ENCODE peak calls at places on chromosomes 6 and 20, in six cellular contexts. W, V, R, D, A and X are unnamed samples. For H3K27me3, the result is how much of the 10 kb centered on the place peaks cover.

GRCh38 chr6:163164175-163164900 is 250.2 kb upstream of the QKI start:
- DNase-seq in W (no peak), V (no peak), R (no peak), D (no peak), A (no peak), X (no peak)

GRCh38 chr20:40488401-40488800 is 200.6 kb downstream of the MAFB start:
- DNase-seq in R (no peak), V (no peak), W (no peak), D (no peak), A (no peak), X (no peak)

GRCh38 chr6:92577077-92577719 is 842.2 kb downstream of the EPHA7 start:
- DNase-seq in V (no peak), A (no peak), R (no peak), D (no peak), W (no peak), X (no peak)

GRCh38 chr20:41080866-41081265 is 52.2 kb downstream of the TOP1 start:
- DNase-seq in V (no peak), A (no peak), D (no peak), R (no peak), W (no peak), X (no peak)

GRCh38 chr20:7272512-7272911 is 505.0 kb downstream of the BMP2 start:
- DNase-seq in V (no peak), D (no peak), R (no peak), A (no peak), W (no peak), X (no peak)

GRCh38 chr6:140319209-140319608 is 944.8 kb upstream of the CITED2 start:
- DNase-seq in R (no peak), A (peak), V (no peak), D (no peak), W (no peak), X (no peak)

GRCh38 chr20:37922016-37922415 is 19.1 kb downstream of the VSTM2L start:
- DNase-seq in V (no peak), D (no peak), A (peak), W (no peak), R (no peak), X (no peak)

GRCh38 chr6:35238843-35239289 is 20.7 kb upstream of the ZNF76 start:
- DNase-seq in A (no peak), R (peak), D (no peak), W (peak), V (peak), X (no peak)

GRCh38 chr20:25049261-25050060 is 8.5 kb downstream of the ACSS1 start:
- DNase-seq in A (no peak), V (peak), D (no peak), R (no peak), W (no peak), X (no peak)

GRCh38 chr20:9087531-9088217 is 18.8 kb downstream of the PLCB4 start:
- DNase-seq in A (no peak), R (no peak), D (no peak), W (peak), V (no peak), X (no peak)

GRCh38 chr6:56400273-56400672 is 152.9 kb upstream of the COL21A1 start:
- DNase-seq in D (no peak), R (no peak), A (no peak), W (no peak), V (no peak), X (no peak)

DNA sequence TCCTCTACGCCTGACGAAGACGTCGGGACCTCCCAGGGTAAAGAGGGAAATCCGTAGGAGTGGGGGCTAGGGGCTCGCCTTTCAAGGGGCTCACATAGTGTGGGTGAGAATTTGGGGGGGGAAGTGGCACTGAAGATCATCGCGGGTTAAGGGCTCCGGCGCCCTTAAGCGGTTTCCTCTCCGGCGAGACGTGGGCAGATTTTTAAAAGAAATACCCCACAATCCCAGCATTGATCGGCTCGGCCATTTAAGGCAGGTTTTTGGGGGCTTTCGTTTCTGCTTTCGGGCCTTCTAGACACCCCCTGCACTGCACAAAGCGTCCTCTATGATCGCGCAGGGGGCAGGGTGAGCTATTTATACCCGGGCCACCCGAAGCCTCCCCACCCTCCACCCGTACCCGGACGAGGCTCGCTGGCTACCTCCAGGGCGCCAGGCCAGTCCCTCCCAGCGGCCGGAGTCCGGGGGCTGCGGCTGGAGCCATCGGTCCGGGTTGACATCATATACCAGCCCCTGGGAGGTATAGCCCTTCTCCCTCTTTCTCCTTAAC is 1.2 kb downstream of the NKX2-2 start:
- DNase-seq in D (no peak), R (no peak), W (no peak), A (no peak), V (no peak), X (no peak)
- H3K27me3 ChIP-seq in D (under half), R (half or more), W (half or more), A (under half), V (half or more), X (half or more)

DNA sequence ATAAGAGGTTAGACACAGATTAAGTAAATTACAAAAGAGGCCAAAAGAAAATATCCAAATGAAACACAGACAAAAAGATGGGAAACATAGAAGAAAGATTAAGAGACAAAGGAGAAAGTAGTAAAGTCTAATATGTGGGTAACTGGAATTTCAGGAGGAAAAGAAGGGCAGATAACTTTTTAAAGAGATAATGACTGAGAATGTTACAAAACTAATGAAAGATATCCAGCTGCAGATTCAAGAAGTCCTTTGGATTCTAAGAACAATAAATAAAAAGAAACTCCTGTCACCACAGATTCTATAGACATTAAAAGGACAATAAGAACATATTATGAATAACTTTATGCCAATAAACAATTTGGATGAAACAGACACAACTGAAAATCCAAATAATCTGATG is 90.1 kb downstream of the WASF1 start:
- DNase-seq in A (no peak), V (no peak), R (no peak), W (no peak), D (no peak), X (no peak)
- H3K4me3 ChIP-seq in A (no peak), V (no peak), R (no peak), W (no peak), D (no peak), X (no peak)

GRCh38 chr6:147504848-147505247 is 3.6 kb upstream of the SAMD5 start:
- DNase-seq in W (no peak), V (no peak), D (no peak), A (no peak), R (no peak), X (no peak)
- H3K27me3 ChIP-seq in W (under half), V (under half), D (under half), A (under half), R (half or more), X (under half)

GRCh38 chr20:6051505-6051904 is 2.4 kb downstream of the LRRN4 start:
- DNase-seq in R (no peak), D (no peak), W (no peak), V (no peak), A (no peak), X (no peak)
- H3K4me3 ChIP-seq in R (peak), D (no peak), W (no peak), V (no peak), A (no peak), X (no peak)

GRCh38 chr6:170096191-170096802 is 194.6 kb downstream of the DLL1 start:
- DNase-seq in D (no peak), R (no peak), V (peak), A (no peak), W (peak), X (no peak)

GRCh38 chr6:170097505-170098427 is 193.1 kb downstream of the DLL1 start:
- DNase-seq in W (no peak), R (no peak), V (peak), A (no peak), D (no peak), X (no peak)

GRCh38 chr6:170098428-170099170 is 192.3 kb downstream of the DLL1 start:
- DNase-seq in W (no peak), V (peak), A (no peak), R (no peak), D (no peak), X (no peak)

GRCh38 chr6:170095273-170095976 is 195.5 kb downstream of the DLL1 start:
- DNase-seq in R (no peak), D (no peak), W (no peak), A (no peak), V (peak), X (no peak)

DNA sequence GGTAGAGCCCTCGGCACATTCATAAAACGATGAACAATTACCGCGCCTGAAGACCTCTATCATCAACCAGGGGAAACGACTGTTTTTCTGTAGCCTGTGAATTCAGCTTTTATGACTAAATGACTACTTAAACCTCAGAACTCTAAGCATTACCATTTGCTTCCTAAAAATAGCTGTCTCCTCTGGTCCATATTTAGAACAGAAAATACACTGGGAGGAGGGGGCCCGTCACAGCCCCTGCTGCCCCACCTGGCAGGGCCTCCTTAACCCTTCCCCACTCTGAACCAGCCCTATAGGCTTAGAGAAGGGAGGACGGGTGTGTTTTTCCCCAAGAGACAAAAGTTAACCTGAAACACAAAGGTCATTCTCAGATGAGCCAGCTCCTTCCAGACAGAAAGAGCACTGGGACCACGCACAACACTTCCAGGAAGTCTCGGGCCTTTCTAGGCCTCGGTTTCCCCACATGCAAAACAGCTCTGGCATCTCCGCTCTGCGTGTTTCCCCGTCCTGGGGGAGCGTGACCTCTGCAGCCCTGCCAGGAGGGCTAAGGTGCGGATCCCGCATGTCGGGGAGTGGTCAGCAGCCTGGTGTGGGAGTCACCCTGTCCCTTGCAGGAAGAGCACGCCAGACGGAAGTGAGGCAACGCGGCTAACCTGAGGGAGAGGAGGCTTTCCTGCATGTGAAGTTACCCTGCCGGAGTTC is 193.9 kb downstream of the DLL1 start:
- DNase-seq in R (no peak), W (no peak), V (peak), A (no peak), D (no peak), X (no peak)
- H3K27me3 ChIP-seq in R (under half), W (under half), V (under half), A (under half), D (under half), X (under half)

GRCh38 chr6:53641348-53641747 is 24.2 kb downstream of the KLHL31 start:
- DNase-seq in V (no peak), R (no peak), A (no peak), D (no peak), W (no peak), X (no peak)
- H3K4me3 ChIP-seq in V (no peak), R (no peak), A (no peak), D (no peak), W (no peak), X (no peak)

GRCh38 chr20:58837717-58838116 is 13.0 kb downstream of the GNAS-AS1 start:
- DNase-seq in R (no peak), D (no peak), W (no peak), A (no peak), V (no peak), X (no peak)

GRCh38 chr20:58839991-58840747 is 10.5 kb downstream of the GNAS-AS1 start:
- DNase-seq in R (no peak), D (no peak), W (no peak), A (no peak), V (no peak), X (no peak)

GRCh38 chr20:58838174-58838573 is 12.5 kb downstream of the GNAS-AS1 start:
- DNase-seq in W (no peak), R (no peak), D (no peak), A (no peak), V (no peak), X (no peak)

GRCh38 chr20:58840816-58841538 is 9.7 kb downstream of the GNAS-AS1 start:
- DNase-seq in V (no peak), W (no peak), D (no peak), R (no peak), A (peak), X (no peak)

DNA sequence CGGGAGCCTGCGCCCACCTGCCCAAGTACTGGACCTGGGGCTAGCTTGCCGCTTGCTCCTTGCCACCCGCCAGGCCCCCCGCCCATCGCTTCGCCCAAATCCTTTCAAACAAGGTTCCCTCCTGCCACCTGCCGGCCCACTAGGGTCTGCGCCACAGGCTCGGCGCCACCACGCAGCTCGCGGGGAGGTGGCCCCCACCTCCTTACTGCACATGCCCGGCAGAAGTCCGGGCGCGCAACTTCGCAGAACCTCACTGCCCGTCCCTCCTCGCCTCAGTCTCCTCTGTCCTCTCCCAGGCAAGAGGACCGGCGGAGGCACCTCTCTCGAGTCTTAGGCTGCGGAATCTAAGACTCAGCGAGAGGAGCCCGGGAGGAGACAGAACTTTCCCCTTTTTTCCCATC is 11.2 kb downstream of the GNAS-AS1 start:
- DNase-seq in R (no peak), W (peak), D (peak), V (no peak), A (peak), X (peak)
- H3K27me3 ChIP-seq in R (half or more), W (under half), D (under half), V (half or more), A (under half), X (under half)

DNA sequence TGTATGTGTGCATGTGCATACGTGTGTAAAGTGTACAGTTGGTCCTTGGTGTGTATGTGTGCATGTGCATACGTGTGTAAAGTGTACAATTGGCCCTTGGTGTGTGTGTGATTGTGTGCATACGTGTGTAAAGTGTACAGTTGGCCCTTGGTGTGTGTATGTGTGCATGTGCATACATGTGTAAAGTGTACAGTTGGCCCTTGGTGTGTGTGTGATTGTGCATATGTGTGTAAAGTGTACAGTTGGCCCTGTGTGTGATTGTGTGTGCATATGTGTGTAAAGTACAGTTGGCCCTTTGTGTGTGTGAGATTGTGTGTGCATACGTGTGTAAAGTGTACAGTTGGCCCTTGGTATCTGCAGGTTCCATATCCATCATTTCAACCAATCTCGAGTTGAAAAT is 5.1 kb upstream of the LIME1 start:
- DNase-seq in D (no peak), W (no peak), R (no peak), V (no peak), A (no peak), X (no peak)
- H3K4me3 ChIP-seq in D (peak), W (no peak), R (no peak), V (no peak), A (peak), X (no peak)